ENCODE peak calls at places on chromosomes 3 and 15, in four cellular contexts. One of them, this sample, is unnamed.
A peak's percentile ranks its signal among the peaks of the same experiment; 100 is the strongest.

GRCh38 chr15:32952062-32952461 is 234.3 kb downstream of the GREM1 start:
- DNase-seq in CD4-positive, alpha-beta T cell: no peak
- DNase-seq in CD8-positive, alpha-beta memory T cell: no peak
- DNase-seq in cardiac muscle cell: no peak
- DNase-seq in this sample: no peak

GRCh38 chr3:55557549-55557948 is 70.4 kb upstream of the WNT5A start:
- DNase-seq in CD4-positive, alpha-beta T cell: no peak
- DNase-seq in CD8-positive, alpha-beta memory T cell: no peak
- DNase-seq in cardiac muscle cell: no peak
- DNase-seq in this sample: no peak

GRCh38 chr3:71173421-71173975 is 410.0 kb downstream of the FOXP1 start:
- DNase-seq in CD4-positive, alpha-beta T cell: no peak
- DNase-seq in CD8-positive, alpha-beta memory T cell: no peak
- DNase-seq in cardiac muscle cell: peak; percentile 86
- DNase-seq in this sample: no peak

GRCh38 chr15:79084308-79084968 is 6.1 kb downstream of the RASGRF1 start:
- DNase-seq in CD4-positive, alpha-beta T cell: no peak
- DNase-seq in CD8-positive, alpha-beta memory T cell: no peak
- DNase-seq in cardiac muscle cell: no peak
- DNase-seq in this sample: no peak

GRCh38 chr15:58852347-58852746 is 81.1 kb downstream of the SLTM start:
- DNase-seq in CD4-positive, alpha-beta T cell: no peak
- DNase-seq in CD8-positive, alpha-beta memory T cell: no peak
- DNase-seq in cardiac muscle cell: peak; percentile 23
- DNase-seq in this sample: no peak

GRCh38 chr3:177816667-177817208 is 619.5 kb upstream of the TBL1XR1 start:
- DNase-seq in CD4-positive, alpha-beta T cell: no peak
- DNase-seq in CD8-positive, alpha-beta memory T cell: no peak
- DNase-seq in cardiac muscle cell: peak; percentile 90
- DNase-seq in this sample: no peak

GRCh38 chr15:69612112-69612511 is 159.5 kb downstream of the RPLP1 start:
- DNase-seq in CD4-positive, alpha-beta T cell: no peak
- DNase-seq in CD8-positive, alpha-beta memory T cell: no peak
- DNase-seq in cardiac muscle cell: no peak
- DNase-seq in this sample: no peak

GRCh38 chr15:48571510-48571909 is 74.0 kb downstream of the FBN1 start:
- DNase-seq in CD4-positive, alpha-beta T cell: no peak
- DNase-seq in CD8-positive, alpha-beta memory T cell: no peak
- DNase-seq in cardiac muscle cell: no peak
- DNase-seq in this sample: no peak

GRCh38 chr3:36904641-36905040 is 40.2 kb downstream of the TRANK1 start:
- DNase-seq in CD4-positive, alpha-beta T cell: no peak
- DNase-seq in CD8-positive, alpha-beta memory T cell: no peak
- DNase-seq in cardiac muscle cell: peak; percentile 44
- DNase-seq in this sample: no peak

GRCh38 chr15:91717811-91718210 is 135.7 kb upstream of the SLCO3A1 start:
- DNase-seq in CD4-positive, alpha-beta T cell: no peak
- DNase-seq in CD8-positive, alpha-beta memory T cell: no peak
- DNase-seq in cardiac muscle cell: no peak
- DNase-seq in this sample: no peak

GRCh38 chr15:76012021-76012551 is at the start of gene NRG4:
- DNase-seq in CD4-positive, alpha-beta T cell: no peak
- DNase-seq in CD8-positive, alpha-beta memory T cell: no peak
- DNase-seq in cardiac muscle cell: peak; percentile 11
- DNase-seq in this sample: no peak

GRCh38 chr15:22262613-22263020 is 182.3 kb downstream of the OR4M2 start:
- DNase-seq in CD4-positive, alpha-beta T cell: peak; percentile 27
- DNase-seq in CD8-positive, alpha-beta memory T cell: peak; percentile 50
- DNase-seq in cardiac muscle cell: no peak
- DNase-seq in this sample: no peak

GRCh38 chr15:22263738-22264137 is 183.4 kb downstream of the OR4M2 start:
- DNase-seq in CD4-positive, alpha-beta T cell: no peak
- DNase-seq in CD8-positive, alpha-beta memory T cell: no peak
- DNase-seq in cardiac muscle cell: no peak
- DNase-seq in this sample: no peak

GRCh38 chr15:22267761-22268160 is 187.4 kb downstream of the OR4M2 start:
- DNase-seq in CD4-positive, alpha-beta T cell: no peak
- DNase-seq in CD8-positive, alpha-beta memory T cell: no peak
- DNase-seq in cardiac muscle cell: no peak
- DNase-seq in this sample: no peak

GRCh38 chr15:22265961-22266360 is 185.6 kb downstream of the OR4M2 start:
- DNase-seq in CD4-positive, alpha-beta T cell: no peak
- DNase-seq in CD8-positive, alpha-beta memory T cell: no peak
- DNase-seq in cardiac muscle cell: no peak
- DNase-seq in this sample: no peak

DNA sequence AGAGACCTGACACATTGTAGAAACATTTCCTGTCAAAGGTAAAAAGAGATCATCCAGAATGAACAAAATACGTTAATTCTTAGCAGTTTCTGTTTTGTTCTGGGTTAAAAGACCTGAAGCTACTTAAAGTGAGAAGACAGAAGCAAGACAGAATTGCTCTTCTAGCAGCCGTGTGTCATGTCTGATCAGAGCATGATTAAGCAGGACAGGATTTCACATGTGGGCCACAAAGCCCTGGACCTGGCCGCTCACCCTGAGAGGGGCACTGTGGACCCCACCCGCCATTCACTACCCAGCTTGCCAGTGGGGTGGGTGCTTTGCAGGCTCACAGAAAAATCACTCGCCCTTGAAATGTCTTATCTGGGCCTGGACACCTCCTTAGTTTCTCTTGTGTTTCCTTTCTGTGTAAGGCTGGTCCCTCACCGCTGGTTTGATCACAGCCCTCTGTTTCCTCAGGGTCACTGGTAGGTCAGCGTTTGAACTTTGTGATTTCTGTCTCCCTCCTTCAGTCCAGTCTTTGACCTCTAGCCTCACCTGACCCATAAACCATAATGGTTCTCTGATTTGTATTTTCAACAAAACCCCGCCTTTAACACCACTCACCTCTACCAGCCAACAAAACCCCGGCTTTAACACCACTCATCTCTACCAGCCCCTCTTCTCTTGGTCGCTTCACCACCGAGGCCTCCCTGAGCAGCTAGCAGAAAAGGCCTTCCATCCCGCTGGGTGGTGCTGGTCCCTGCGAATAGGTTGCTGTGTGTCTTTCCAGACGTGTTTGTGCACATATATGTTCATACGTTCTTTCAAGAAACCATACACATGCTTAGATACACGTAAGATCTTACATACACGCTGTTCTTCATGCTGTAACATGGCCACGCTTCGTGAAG is 185.0 kb downstream of the OR4M2 start:
- DNase-seq in CD4-positive, alpha-beta T cell: no peak
- DNase-seq in CD8-positive, alpha-beta memory T cell: peak; percentile 58
- DNase-seq in cardiac muscle cell: no peak
- DNase-seq in this sample: no peak
- H3K9me3 ChIP-seq in CD4-positive, alpha-beta T cell: no peaks in the 10 kb centered on the region
- H3K9me3 ChIP-seq in CD8-positive, alpha-beta memory T cell: no peaks in the 10 kb centered on the region
- H3K9me3 ChIP-seq in cardiac muscle cell: no peaks in the 10 kb centered on the region
- H3K9me3 ChIP-seq in this sample: no peaks in the 10 kb centered on the region

DNA sequence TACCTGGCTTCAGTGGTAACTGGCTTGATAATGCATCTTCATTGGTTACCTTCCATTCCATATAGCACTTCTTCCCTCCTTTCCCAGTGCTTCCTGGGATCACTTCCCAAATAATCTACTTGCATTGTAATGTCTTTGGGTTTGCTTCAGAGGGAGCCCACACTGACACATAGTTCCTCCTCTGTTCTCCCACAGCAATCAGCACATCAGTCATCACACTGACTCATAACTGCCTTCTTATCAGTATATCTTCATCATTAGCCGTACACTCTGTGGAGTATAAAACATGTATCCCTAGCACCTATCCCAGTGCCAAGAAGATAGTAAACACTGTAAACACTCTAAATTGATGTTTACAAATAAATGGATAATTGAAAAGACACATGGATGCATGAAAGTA is 91.4 kb upstream of the SCN10A start:
- DNase-seq in CD4-positive, alpha-beta T cell: no peak
- DNase-seq in CD8-positive, alpha-beta memory T cell: no peak
- DNase-seq in cardiac muscle cell: no peak
- DNase-seq in this sample: no peak
- H3K9me3 ChIP-seq in CD4-positive, alpha-beta T cell: no peaks in the 10 kb centered on the region
- H3K9me3 ChIP-seq in CD8-positive, alpha-beta memory T cell: no peaks in the 10 kb centered on the region
- H3K9me3 ChIP-seq in cardiac muscle cell: no peaks in the 10 kb centered on the region
- H3K9me3 ChIP-seq in this sample: no peaks in the 10 kb centered on the region

GRCh38 chr3:168926426-168926825 is 737.1 kb downstream of the MECOM start:
- DNase-seq in CD4-positive, alpha-beta T cell: no peak
- DNase-seq in CD8-positive, alpha-beta memory T cell: no peak
- DNase-seq in cardiac muscle cell: no peak
- DNase-seq in this sample: no peak
- H3K9me3 ChIP-seq in CD4-positive, alpha-beta T cell: no peaks in the 10 kb centered on the region
- H3K9me3 ChIP-seq in CD8-positive, alpha-beta memory T cell: no peaks in the 10 kb centered on the region
- H3K9me3 ChIP-seq in cardiac muscle cell: no peaks in the 10 kb centered on the region
- H3K9me3 ChIP-seq in this sample: no peaks in the 10 kb centered on the region

GRCh38 chr15:24819680-24820079 is 135.1 kb upstream of the SNRPN start:
- DNase-seq in CD4-positive, alpha-beta T cell: no peak
- DNase-seq in CD8-positive, alpha-beta memory T cell: no peak
- DNase-seq in cardiac muscle cell: no peak
- DNase-seq in this sample: no peak

GRCh38 chr15:24823473-24823872 is 131.3 kb upstream of the SNRPN start:
- DNase-seq in CD4-positive, alpha-beta T cell: no peak
- DNase-seq in CD8-positive, alpha-beta memory T cell: no peak
- DNase-seq in cardiac muscle cell: no peak
- DNase-seq in this sample: no peak
- H3K9me3 ChIP-seq in CD4-positive, alpha-beta T cell: peaks cover 8% of the 10 kb centered on the region
- H3K9me3 ChIP-seq in CD8-positive, alpha-beta memory T cell: no peaks in the 10 kb centered on the region
- H3K9me3 ChIP-seq in cardiac muscle cell: no peaks in the 10 kb centered on the region
- H3K9me3 ChIP-seq in this sample: no peaks in the 10 kb centered on the region

GRCh38 chr3:138646527-138646926 is 38.0 kb downstream of the FAIM start:
- DNase-seq in CD4-positive, alpha-beta T cell: no peak
- DNase-seq in CD8-positive, alpha-beta memory T cell: no peak
- DNase-seq in cardiac muscle cell: no peak
- DNase-seq in this sample: no peak

GRCh38 chr3:138642226-138642926 is 33.8 kb downstream of the FAIM start:
- DNase-seq in CD4-positive, alpha-beta T cell: no peak
- DNase-seq in CD8-positive, alpha-beta memory T cell: no peak
- DNase-seq in cardiac muscle cell: no peak
- DNase-seq in this sample: no peak

GRCh38 chr3:138649134-138649533 is 40.6 kb downstream of the FAIM start:
- DNase-seq in CD4-positive, alpha-beta T cell: no peak
- DNase-seq in CD8-positive, alpha-beta memory T cell: no peak
- DNase-seq in cardiac muscle cell: no peak
- DNase-seq in this sample: no peak

GRCh38 chr3:138642927-138643253 is 34.3 kb downstream of the FAIM start:
- DNase-seq in CD4-positive, alpha-beta T cell: no peak
- DNase-seq in CD8-positive, alpha-beta memory T cell: no peak
- DNase-seq in cardiac muscle cell: no peak
- DNase-seq in this sample: no peak

GRCh38 chr3:138646008-138646407 is 37.4 kb downstream of the FAIM start:
- DNase-seq in CD4-positive, alpha-beta T cell: no peak
- DNase-seq in CD8-positive, alpha-beta memory T cell: no peak
- DNase-seq in cardiac muscle cell: no peak
- DNase-seq in this sample: no peak
- H3K9me3 ChIP-seq in CD4-positive, alpha-beta T cell: peaks cover 59% of the 10 kb centered on the region
- H3K9me3 ChIP-seq in CD8-positive, alpha-beta memory T cell: peaks cover 7% of the 10 kb centered on the region
- H3K9me3 ChIP-seq in cardiac muscle cell: no peaks in the 10 kb centered on the region
- H3K9me3 ChIP-seq in this sample: no peaks in the 10 kb centered on the region

DNA sequence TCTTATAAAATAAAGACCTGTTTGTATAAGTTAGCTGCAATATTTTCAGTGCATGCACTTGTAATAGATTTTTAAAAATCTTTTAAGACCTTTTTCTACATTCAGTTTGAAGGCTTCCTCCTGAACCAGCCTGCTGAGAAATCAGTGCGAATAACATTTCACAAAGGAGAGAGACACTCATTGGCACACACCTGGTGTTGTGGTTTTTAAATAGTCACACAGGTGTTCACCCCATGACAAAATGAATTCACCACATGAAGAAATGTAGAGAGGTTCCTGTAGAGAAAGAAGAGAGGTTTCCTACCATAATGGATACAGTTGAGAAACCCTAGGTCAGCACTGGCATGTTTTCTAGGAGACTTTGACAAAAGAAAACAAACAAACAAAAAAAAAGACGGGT is 237.3 kb downstream of the CNTN6 start:
- DNase-seq in CD4-positive, alpha-beta T cell: no peak
- DNase-seq in CD8-positive, alpha-beta memory T cell: no peak
- DNase-seq in cardiac muscle cell: no peak
- DNase-seq in this sample: no peak
- H3K9me3 ChIP-seq in CD4-positive, alpha-beta T cell: no peaks in the 10 kb centered on the region
- H3K9me3 ChIP-seq in CD8-positive, alpha-beta memory T cell: no peaks in the 10 kb centered on the region
- H3K9me3 ChIP-seq in cardiac muscle cell: no peaks in the 10 kb centered on the region
- H3K9me3 ChIP-seq in this sample: no peaks in the 10 kb centered on the region

GRCh38 chr15:81922143-81922542 is 123.7 kb downstream of the MEX3B start:
- DNase-seq in CD4-positive, alpha-beta T cell: no peak
- DNase-seq in CD8-positive, alpha-beta memory T cell: no peak
- DNase-seq in cardiac muscle cell: no peak
- DNase-seq in this sample: no peak
- H3K9me3 ChIP-seq in CD4-positive, alpha-beta T cell: peaks cover 23% of the 10 kb centered on the region
- H3K9me3 ChIP-seq in CD8-positive, alpha-beta memory T cell: no peaks in the 10 kb centered on the region
- H3K9me3 ChIP-seq in cardiac muscle cell: no peaks in the 10 kb centered on the region
- H3K9me3 ChIP-seq in this sample: peaks cover 5% of the 10 kb centered on the region

GRCh38 chr15:87369269-87369668 is 887.3 kb downstream of the NTRK3 start:
- DNase-seq in CD4-positive, alpha-beta T cell: no peak
- DNase-seq in CD8-positive, alpha-beta memory T cell: no peak
- DNase-seq in cardiac muscle cell: peak; percentile 88
- DNase-seq in this sample: no peak
- H3K9me3 ChIP-seq in CD4-positive, alpha-beta T cell: no peaks in the 10 kb centered on the region
- H3K9me3 ChIP-seq in CD8-positive, alpha-beta memory T cell: no peaks in the 10 kb centered on the region
- H3K9me3 ChIP-seq in cardiac muscle cell: no peaks in the 10 kb centered on the region
- H3K9me3 ChIP-seq in this sample: no peaks in the 10 kb centered on the region